ENCODE peak calls at places on chromosomes 1 and 21, in five cellular contexts. I is WTC11, D is fibroblast of the aortic adventitia, V is B cell, Y is fibroblast of villous mesenchyme. L is an unnamed sample.

GRCh38 chr1:93798301-93798700 is 80.7 kb downstream of the DNTTIP2 start:
- DNase-seq in I (no peak), D (peak), V (no peak), Y (peak), L (peak)

GRCh38 chr21:33199516-33200217 is 30.1 kb upstream of the IFNAR2 start:
- DNase-seq in I (peak), D (peak), V (peak), Y (peak), L (peak)

GRCh38 chr1:62682531-62682930 is 5.7 kb downstream of the DOCK7 start:
- DNase-seq in I (no peak), D (peak), V (no peak), Y (no peak), L (peak)

GRCh38 chr1:60848583-60849188 is 233.7 kb upstream of the NFIA start:
- DNase-seq in I (no peak), D (peak), V (no peak), Y (peak), L (peak)

GRCh38 chr1:156814571-156815260 is 1.9 kb downstream of the SH2D2A start:
- DNase-seq in I (no peak), D (no peak), V (no peak), Y (no peak), L (no peak)

GRCh38 chr21:38544681-38545080 is 46.4 kb upstream of the ERG start:
- DNase-seq in I (no peak), D (no peak), V (no peak), Y (no peak), L (peak)

GRCh38 chr1:77739235-77739634 is 20.4 kb downstream of the USP33 start:
- DNase-seq in I (no peak), D (no peak), V (no peak), Y (no peak), L (no peak)

GRCh38 chr1:236160540-236161127 is 18.3 kb downstream of the GPR137B start:
- DNase-seq in I (no peak), D (no peak), V (no peak), Y (no peak), L (no peak)

GRCh38 chr1:27772071-27772470 is 948 bp upstream of the STX12 start:
- DNase-seq in I (no peak), D (peak), V (peak), Y (peak), L (peak)

GRCh38 chr21:34807881-34808568 is 139.2 kb downstream of the CLIC6 start:
- DNase-seq in I (no peak), D (peak), V (no peak), Y (peak), L (peak)

GRCh38 chr1:238950786-238951185 is 435.6 kb upstream of the CHRM3 start:
- DNase-seq in I (no peak), D (peak), V (no peak), Y (no peak), L (no peak)

GRCh38 chr1:12433323-12434053 is 184.5 kb downstream of the DHRS3 start:
- DNase-seq in I (peak), D (peak), V (no peak), Y (peak), L (peak)

GRCh38 chr21:45981641-45982255 is at the start of gene COL6A1:
- DNase-seq in I (peak), D (peak), V (peak), Y (peak), L (peak)

GRCh38 chr1:216670118-216670870 is 52.9 kb downstream of the ESRRG start:
- DNase-seq in I (no peak), D (no peak), V (no peak), Y (peak), L (peak)

GRCh38 chr1:43276673-43277072 is 6.9 kb downstream of the TMEM125 start:
- DNase-seq in I (no peak), D (no peak), V (no peak), Y (no peak), L (no peak)

GRCh38 chr1:40530735-40531380 is 579 bp upstream of the ZNF684 start:
- DNase-seq in I (no peak), D (no peak), V (no peak), Y (no peak), L (peak)

GRCh38 chr1:155208656-155209372 is at the start of gene MTX1:
- DNase-seq in I (peak), D (peak), V (peak), Y (peak), L (peak)

GRCh38 chr1:118944133-118944532 is 44.0 kb downstream of the TBX15 start:
- DNase-seq in I (no peak), D (peak), V (no peak), Y (no peak), L (peak)

GRCh38 chr1:111568160-111568559 is 51.4 kb upstream of the RAP1A start:
- DNase-seq in I (no peak), D (no peak), V (no peak), Y (no peak), L (no peak)

GRCh38 chr1:99766378-99766800 is at the start of gene FRRS1:
- DNase-seq in I (peak), D (peak), V (peak), Y (peak), L (peak)

GRCh38 chr1:215076312-215076711 is 6.2 kb upstream of the KCNK2 start:
- DNase-seq in I (peak), D (peak), V (no peak), Y (peak), L (peak)

DNA sequence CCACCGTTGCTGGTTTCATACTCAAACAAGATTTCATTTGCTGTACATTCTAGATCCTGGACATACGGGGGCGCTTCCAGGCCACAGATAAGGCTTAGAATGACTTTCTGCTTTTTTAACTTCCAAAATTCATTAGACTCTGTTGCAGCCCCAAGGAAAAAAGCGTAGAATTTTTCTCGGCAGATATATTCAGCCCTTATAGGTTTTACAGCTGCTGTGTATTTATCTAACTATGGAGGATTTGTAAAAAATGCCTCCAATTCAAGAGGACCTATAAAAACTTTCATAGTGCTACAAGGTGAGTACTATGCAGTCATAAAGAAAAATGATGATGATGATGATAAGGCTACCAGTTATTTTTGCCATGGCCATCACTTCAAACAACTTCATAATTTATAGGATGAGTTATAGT is 51.6 kb downstream of the SLC30A10 start:
- DNase-seq in I (no peak), D (peak), V (no peak), Y (no peak), L (no peak)
- TF ChIP-seq CTCF in I (no peak), D (peak), V (no peak), Y (no peak), L (no peak)

GRCh38 chr1:23803674-23804073 is 3.1 kb upstream of the GALE start:
- DNase-seq in I (no peak), D (no peak), V (no peak), Y (no peak), L (no peak)

GRCh38 chr1:23805025-23805424 is 4.5 kb upstream of the GALE start:
- DNase-seq in I (no peak), D (no peak), V (no peak), Y (no peak), L (no peak)

GRCh38 chr1:23801876-23802275 is 1.3 kb upstream of the GALE start:
- DNase-seq in I (no peak), D (no peak), V (no peak), Y (no peak), L (no peak)

GRCh38 chr1:23801338-23801748 is 789 bp upstream of the GALE start:
- DNase-seq in I (peak), D (no peak), V (no peak), Y (no peak), L (no peak)

GRCh38 chr1:23804183-23804582 is 3.6 kb upstream of the GALE start:
- DNase-seq in I (no peak), D (no peak), V (no peak), Y (no peak), L (no peak)
- TF ChIP-seq CTCF in I (peak), D (peak), V (no peak), Y (peak), L (no peak)

GRCh38 chr1:184464757-184465156 is 77.9 kb downstream of the C1orf21 start:
- DNase-seq in I (no peak), D (no peak), V (no peak), Y (no peak), L (no peak)

GRCh38 chr1:184462990-184463389 is 76.2 kb downstream of the C1orf21 start:
- DNase-seq in I (no peak), D (no peak), V (no peak), Y (no peak), L (no peak)

GRCh38 chr1:184467295-184467694 is 80.5 kb downstream of the C1orf21 start:
- DNase-seq in I (no peak), D (no peak), V (no peak), Y (no peak), L (no peak)

GRCh38 chr1:184463680-184464079 is 76.9 kb downstream of the C1orf21 start:
- DNase-seq in I (no peak), D (no peak), V (no peak), Y (no peak), L (no peak)

DNA sequence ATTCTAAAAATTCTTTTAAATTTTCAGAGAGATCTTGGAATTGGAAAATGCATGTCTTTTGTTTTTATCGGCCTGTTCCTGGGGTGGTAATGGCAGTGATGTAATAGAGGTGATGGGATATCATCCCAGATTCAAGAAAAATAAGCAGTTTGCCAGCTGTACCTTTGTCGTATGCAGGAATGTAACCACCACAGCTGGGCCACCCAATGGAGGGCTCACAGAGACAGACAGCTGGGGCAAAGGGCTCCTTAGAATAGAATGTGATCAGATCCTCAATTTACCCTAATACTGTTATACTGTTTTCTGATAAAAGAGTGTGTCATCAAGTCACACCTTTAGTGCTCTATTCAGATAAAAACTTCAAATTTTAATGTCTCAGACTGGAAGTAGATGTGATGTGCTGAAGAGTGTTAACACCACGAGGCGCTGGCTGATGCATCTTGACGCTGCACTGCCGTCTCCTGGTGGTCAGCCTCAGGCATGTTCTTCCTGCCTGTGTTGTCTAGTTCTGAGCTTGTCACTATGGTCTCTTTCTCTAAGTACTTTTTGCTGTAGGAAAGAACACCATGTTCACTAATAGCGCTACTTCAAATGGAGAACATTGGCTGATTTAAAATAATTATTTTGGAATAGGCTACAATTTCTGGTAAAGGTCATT is 78.8 kb downstream of the C1orf21 start:
- DNase-seq in I (peak), D (no peak), V (no peak), Y (peak), L (no peak)
- TF ChIP-seq CTCF in I (no peak), D (no peak), V (no peak), Y (peak), L (no peak)

GRCh38 chr1:202967684-202968281 is 726 bp upstream of the CYB5R1 start:
- DNase-seq in I (peak), D (no peak), V (no peak), Y (no peak), L (no peak)

GRCh38 chr1:202966006-202966904 is 802 bp downstream of the CYB5R1 start:
- DNase-seq in I (no peak), D (no peak), V (no peak), Y (no peak), L (no peak)

GRCh38 chr1:202968351-202968750 is 1.3 kb upstream of the CYB5R1 start:
- DNase-seq in I (no peak), D (no peak), V (no peak), Y (no peak), L (no peak)

GRCh38 chr1:202972046-202972445 is 5.0 kb upstream of the CYB5R1 start:
- DNase-seq in I (no peak), D (no peak), V (no peak), Y (no peak), L (no peak)

GRCh38 chr1:202968895-202969295 is 1.8 kb upstream of the CYB5R1 start:
- DNase-seq in I (peak), D (peak), V (peak), Y (peak), L (peak)
- TF ChIP-seq CTCF in I (peak), D (peak), V (peak), Y (peak), L (peak)

GRCh38 chr1:46691997-46692790 is 20.5 kb downstream of the TEX38 start:
- DNase-seq in I (no peak), D (peak), V (no peak), Y (peak), L (peak)
- TF ChIP-seq CTCF in I (no peak), D (peak), V (no peak), Y (peak), L (peak)